ENCODE peak calls at places on chromosomes 13 and 19, in seven cellular contexts. G is HCT116, I is K562, P is SK-N-SH, Z is HepG2, D is H1, T is GM12878. S is an unnamed sample.
A peak's percentile ranks its signal among the peaks of the same experiment; 100 is the strongest.

GRCh38 chr13:51333421-51333820 is 6.1 kb upstream of the SERPINE3 start:
- DNase-seq in G (no peak), I (no peak), P (no peak), Z (no peak), D (no peak), T (no peak), S (no peak)

GRCh38 chr13:39773833-39774232 is 118.4 kb downstream of the COG6 start:
- DNase-seq in G (no peak), I (no peak), P (no peak), Z (no peak), D (no peak), T (no peak), S (no peak)

GRCh38 chr19:31627824-31628223 is 278.6 kb upstream of the TSHZ3 start:
- DNase-seq in G (no peak), I (no peak), P (no peak), Z (no peak), D (no peak), T (no peak), S (peak; percentile 1)

GRCh38 chr19:3621689-3622088 is 4.9 kb downstream of the CACTIN start:
- DNase-seq in G (no peak), I (no peak), P (no peak), Z (no peak), D (no peak), T (no peak), S (no peak)

GRCh38 chr13:49456156-49456555 is 12.1 kb downstream of the SETDB2 start:
- DNase-seq in G (no peak), I (no peak), P (no peak), Z (no peak), D (no peak), T (no peak), S (no peak)

GRCh38 chr13:48892311-48892710 is 83.4 kb upstream of the FNDC3A start:
- DNase-seq in G (peak; percentile 59), I (no peak), P (no peak), Z (peak; percentile 14), D (no peak), T (no peak), S (no peak)

GRCh38 chr19:5063873-5064645 is 95.1 kb downstream of the KDM4B start:
- DNase-seq in G (no peak), I (no peak), P (no peak), Z (no peak), D (no peak), T (no peak), S (no peak)

GRCh38 chr19:7386308-7386707 is 37.6 kb downstream of the ARHGEF18 start:
- DNase-seq in G (no peak), I (peak; percentile 37), P (no peak), Z (no peak), D (no peak), T (no peak), S (peak; percentile 60)

GRCh38 chr13:59176775-59177174 is 987.0 kb downstream of the DIAPH3 start:
- DNase-seq in G (no peak), I (peak; percentile 6), P (no peak), Z (peak; percentile 9), D (no peak), T (no peak), S (no peak)

GRCh38 chr19:1355258-1355973 is 28.3 kb upstream of the NDUFS7 start:
- DNase-seq in G (no peak), I (peak; percentile 35), P (peak; percentile 56), Z (no peak), D (no peak), T (no peak), S (no peak)

GRCh38 chr19:35641515-35642151 is at the start of gene ETV2:
- DNase-seq in G (no peak), I (peak; percentile 83), P (peak; percentile 55), Z (no peak), D (peak; percentile 80), T (no peak), S (no peak)

GRCh38 chr19:50562996-50563395 is 5.2 kb downstream of the LRRC4B start:
- DNase-seq in G (no peak), I (no peak), P (no peak), Z (no peak), D (no peak), T (no peak), S (no peak)

GRCh38 chr19:42198676-42199439 is 18.6 kb downstream of the DEDD2 start:
- DNase-seq in G (no peak), I (no peak), P (no peak), Z (no peak), D (no peak), T (peak; percentile 53), S (no peak)

DNA sequence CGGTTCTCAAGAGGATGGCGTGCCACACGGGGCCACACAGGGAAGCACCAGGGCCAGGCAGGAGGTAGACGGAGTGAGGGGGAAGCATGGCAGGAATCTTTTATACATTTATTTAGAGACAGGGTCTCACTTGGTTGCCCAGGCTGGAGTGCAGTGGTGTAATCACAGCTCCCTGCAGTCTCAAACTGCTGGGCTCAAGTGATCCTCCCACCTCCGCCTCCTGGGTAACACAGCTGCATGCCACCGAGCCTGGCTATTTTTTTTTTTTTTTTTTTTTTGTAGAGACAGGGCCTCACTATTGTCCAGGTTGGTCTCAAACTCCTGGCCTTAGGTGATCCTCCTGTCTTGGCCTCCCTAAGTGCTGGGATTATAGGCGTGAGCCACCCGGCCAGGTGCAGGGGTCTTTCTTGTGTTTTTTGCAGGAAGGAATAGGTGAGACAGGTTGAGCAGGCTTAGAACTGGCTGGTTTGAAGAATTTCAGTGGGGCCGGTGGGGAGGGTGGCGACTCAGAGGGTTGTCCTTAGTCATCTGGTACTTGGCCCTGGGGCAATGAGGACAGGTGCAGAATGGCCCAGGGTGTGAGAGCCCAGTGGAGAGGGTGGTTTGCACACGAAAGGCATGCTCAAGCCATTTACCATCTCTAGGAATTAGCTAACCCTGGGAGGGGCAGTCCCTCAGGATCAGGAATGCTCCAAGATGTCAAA is 7.6 kb downstream of the SSC5D start:
- DNase-seq in G (no peak), I (no peak), P (no peak), Z (no peak), D (no peak), T (no peak), S (no peak)
- TF ChIP-seq JUND in G (no peak), I (no peak), P (no peak), Z (no peak), D (no peak), T (no peak), S (no peak)

GRCh38 chr13:27973956-27974662 is 5.0 kb upstream of the CDX2 start:
- DNase-seq in G (no peak), I (no peak), P (peak; percentile 14), Z (no peak), D (no peak), T (no peak), S (no peak)

GRCh38 chr13:27977476-27978300 is 8.6 kb upstream of the CDX2 start:
- DNase-seq in G (no peak), I (no peak), P (no peak), Z (no peak), D (peak; percentile 72), T (no peak), S (no peak)

GRCh38 chr13:27973291-27973690 is 4.2 kb upstream of the CDX2 start:
- DNase-seq in G (no peak), I (no peak), P (no peak), Z (no peak), D (no peak), T (no peak), S (no peak)

GRCh38 chr13:27976362-27977177 is 7.5 kb upstream of the CDX2 start:
- DNase-seq in G (no peak), I (no peak), P (no peak), Z (no peak), D (peak; percentile 52), T (no peak), S (no peak)

GRCh38 chr13:27975579-27976361 is 6.7 kb upstream of the CDX2 start:
- DNase-seq in G (no peak), I (no peak), P (peak; percentile 15), Z (no peak), D (peak; percentile 67), T (no peak), S (no peak)
- TF ChIP-seq JUND in G (no peak), I (no peak), P (no peak), Z (no peak), D (no peak), T (no peak), S (no peak)

GRCh38 chr13:111476197-111476596 is 155.8 kb downstream of the TEX29 start:
- DNase-seq in G (no peak), I (no peak), P (no peak), Z (no peak), D (peak; percentile 30), T (no peak), S (no peak)

GRCh38 chr13:111472083-111472482 is 151.6 kb downstream of the TEX29 start:
- DNase-seq in G (no peak), I (no peak), P (no peak), Z (no peak), D (no peak), T (no peak), S (no peak)

GRCh38 chr13:111472559-111473460 is 152.4 kb downstream of the TEX29 start:
- DNase-seq in G (no peak), I (no peak), P (no peak), Z (no peak), D (no peak), T (no peak), S (no peak)

GRCh38 chr13:111475488-111475887 is 155.0 kb downstream of the TEX29 start:
- DNase-seq in G (no peak), I (no peak), P (no peak), Z (no peak), D (no peak), T (no peak), S (no peak)

DNA sequence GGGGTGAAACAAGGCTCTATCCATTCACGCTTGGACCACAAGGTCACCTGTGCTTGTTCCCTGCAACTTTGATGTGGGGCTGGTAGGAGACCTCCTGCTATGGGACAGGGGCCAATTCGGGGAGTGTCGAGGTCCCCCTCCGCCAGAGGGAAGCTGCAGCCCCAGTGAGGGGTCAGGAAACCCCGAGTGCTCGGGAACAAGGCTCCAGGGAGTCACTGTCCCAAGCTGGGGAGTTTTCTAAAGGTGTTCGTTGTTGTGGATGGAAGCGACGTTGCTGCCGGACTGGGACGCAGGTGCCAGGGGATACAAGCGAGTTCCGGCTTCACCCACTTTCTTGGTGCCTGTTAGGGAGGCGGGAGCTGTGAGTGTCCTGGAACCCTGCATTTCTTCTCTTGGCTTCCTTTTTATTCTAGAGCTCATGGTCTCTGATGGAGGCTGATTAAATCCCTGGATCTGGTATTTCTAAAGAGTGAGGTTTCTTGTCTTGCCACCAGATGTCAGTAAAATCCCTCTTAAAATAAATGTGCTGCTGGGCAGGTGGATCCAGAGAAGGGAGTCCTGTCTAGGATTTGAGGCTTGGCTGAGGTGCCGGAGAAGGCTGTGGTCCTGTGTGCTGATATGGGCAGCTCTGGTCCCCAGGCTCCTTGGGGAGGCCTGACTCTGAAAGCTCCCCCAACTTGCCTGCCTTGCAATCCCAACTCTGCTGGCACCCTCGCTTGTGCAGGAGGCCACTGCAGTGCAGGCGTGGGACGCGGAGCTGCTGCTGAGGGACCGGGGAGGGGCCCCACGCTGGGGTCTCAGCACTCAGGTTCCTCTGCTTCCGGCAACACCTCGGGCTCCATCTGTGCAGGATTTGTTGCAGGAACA is 153.9 kb downstream of the TEX29 start:
- DNase-seq in G (peak; percentile 21), I (peak; percentile 57), P (peak; percentile 75), Z (peak; percentile 18), D (peak; percentile 47), T (no peak), S (peak; percentile 71)
- TF ChIP-seq JUND in G (no peak), I (no peak), P (no peak), Z (no peak), D (no peak), T (no peak), S (no peak)

DNA sequence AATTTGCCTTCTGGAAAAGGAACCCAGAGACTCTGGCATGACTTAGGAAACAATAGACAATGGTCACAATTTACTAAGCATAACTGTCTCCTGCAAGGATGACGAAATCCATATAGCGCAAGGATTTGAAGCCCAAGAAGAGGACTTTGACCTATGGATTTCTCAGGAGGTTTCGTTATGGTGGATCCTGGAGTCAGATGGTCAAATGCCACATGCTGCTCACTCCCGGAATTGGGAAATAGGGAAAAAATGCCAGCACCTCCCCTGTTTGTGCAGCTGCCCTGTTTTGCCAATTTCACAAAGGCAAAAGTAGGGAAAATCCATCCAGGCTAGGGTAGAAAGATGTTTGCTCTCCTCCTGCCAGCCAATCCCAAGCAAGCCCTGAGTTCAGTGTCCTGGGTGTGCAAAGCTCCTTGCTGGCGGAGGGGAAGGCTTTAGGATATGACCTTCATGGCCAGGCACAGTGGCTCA is 23.4 kb downstream of the RDH8 start:
- DNase-seq in G (no peak), I (no peak), P (no peak), Z (peak; percentile 73), D (no peak), T (no peak), S (no peak)
- TF ChIP-seq JUND in G (no peak), I (no peak), P (no peak), Z (no peak), D (no peak), T (no peak), S (no peak)